ENCODE peak calls at places on chromosomes 7 and 10, in four cellular contexts. T is bronchial epithelial cell; G is CD4-positive, alpha-beta memory T cell; X is fibroblast of pulmonary artery. P is an unnamed sample.

GRCh38 chr7:158865462-158865922 is 9.1 kb downstream of the DYNC2I1 start:
- DNase-seq in T (no peak), G (no peak), X (no peak), P (no peak)

GRCh38 chr10:132590752-132591121 is 53.1 kb downstream of the INPP5A start:
- DNase-seq in T (no peak), G (no peak), X (no peak), P (no peak)

GRCh38 chr10:14142631-14143270 is 188.0 kb downstream of the FRMD4A start:
- DNase-seq in T (no peak), G (no peak), X (no peak), P (no peak)

GRCh38 chr10:7819126-7819470 is 793 bp downstream of the TAF3 start:
- DNase-seq in T (peak; percentile 38), G (peak; percentile 42), X (peak; percentile 55), P (peak; percentile 62)

GRCh38 chr7:55021951-55022617 is 3.3 kb downstream of the EGFR start:
- DNase-seq in T (peak; percentile 53), G (no peak), X (no peak), P (no peak)

GRCh38 chr7:129926618-129927017 is 26.1 kb downstream of the UBE2H start:
- DNase-seq in T (no peak), G (no peak), X (no peak), P (no peak)

GRCh38 chr10:87608756-87609155 is 50.9 kb upstream of the PAPSS2 start:
- DNase-seq in T (peak; percentile 61), G (no peak), X (peak; percentile 28), P (no peak)

GRCh38 chr10:4221315-4221714 is 436.3 kb upstream of the KLF6 start:
- DNase-seq in T (peak; percentile 24), G (no peak), X (no peak), P (no peak)

GRCh38 chr10:33237736-33238624 is 96.5 kb downstream of the NRP1 start:
- DNase-seq in T (peak; percentile 98), G (no peak), X (peak; percentile 90), P (no peak)

GRCh38 chr10:78337016-78337415 is 303.4 kb downstream of the RPS24 start:
- DNase-seq in T (no peak), G (no peak), X (no peak), P (no peak)

GRCh38 chr7:36367561-36367889 is 22.1 kb upstream of the ANLN start:
- DNase-seq in T (no peak), G (no peak), X (no peak), P (no peak)

GRCh38 chr7:133591704-133592340 is 338.9 kb downstream of the EXOC4 start:
- DNase-seq in T (no peak), G (no peak), X (no peak), P (no peak)

GRCh38 chr10:131311661-131312260 is at the start of gene TCERG1L:
- DNase-seq in T (no peak), G (no peak), X (no peak), P (no peak)